ENCODE peak calls at places on chromosomes 13 and 19, in nine cellular contexts. One of them, this sample, is unnamed.

GRCh38 chr19:3459322-3459881 is 20.9 kb downstream of the SMIM24 start:
- DNase-seq in aorta: peak
- DNase-seq in activated T-cell treated with anti-CD3 and anti-CD28 coated beads for 1 hour: no peak
- DNase-seq in IMR-90: peak
- DNase-seq in fibroblast of the aortic adventitia: peak
- DNase-seq in NCI-H345: no peak
- DNase-seq in AG08395: peak
- DNase-seq in A549: peak
- DNase-seq in fibroblast of pulmonary artery: peak
- DNase-seq in this sample: no peak

GRCh38 chr19:48718711-48719231 is 754 bp downstream of the MAMSTR start:
- DNase-seq in aorta: no peak
- DNase-seq in activated T-cell treated with anti-CD3 and anti-CD28 coated beads for 1 hour: no peak
- DNase-seq in IMR-90: no peak
- DNase-seq in fibroblast of the aortic adventitia: no peak
- DNase-seq in NCI-H345: no peak
- DNase-seq in AG08395: no peak
- DNase-seq in A549: no peak
- DNase-seq in fibroblast of pulmonary artery: no peak
- DNase-seq in this sample: no peak

GRCh38 chr13:24280722-24281121 is 28.7 kb upstream of the C1QTNF9 start:
- DNase-seq in aorta: no peak
- DNase-seq in activated T-cell treated with anti-CD3 and anti-CD28 coated beads for 1 hour: no peak
- DNase-seq in IMR-90: peak
- DNase-seq in fibroblast of the aortic adventitia: no peak
- DNase-seq in NCI-H345: no peak
- DNase-seq in AG08395: no peak
- DNase-seq in A549: no peak
- DNase-seq in fibroblast of pulmonary artery: no peak
- DNase-seq in this sample: no peak

GRCh38 chr13:19182536-19182935 is 912 bp upstream of the TUBA3C start:
- DNase-seq in aorta: no peak
- DNase-seq in activated T-cell treated with anti-CD3 and anti-CD28 coated beads for 1 hour: no peak
- DNase-seq in IMR-90: no peak
- DNase-seq in fibroblast of the aortic adventitia: no peak
- DNase-seq in NCI-H345: no peak
- DNase-seq in AG08395: no peak
- DNase-seq in A549: no peak
- DNase-seq in fibroblast of pulmonary artery: no peak
- DNase-seq in this sample: no peak

GRCh38 chr19:46471778-46472543 is 598 bp upstream of the PNMA8A start:
- DNase-seq in aorta: no peak
- DNase-seq in activated T-cell treated with anti-CD3 and anti-CD28 coated beads for 1 hour: no peak
- DNase-seq in IMR-90: no peak
- DNase-seq in fibroblast of the aortic adventitia: no peak
- DNase-seq in NCI-H345: no peak
- DNase-seq in AG08395: no peak
- DNase-seq in A549: no peak
- DNase-seq in fibroblast of pulmonary artery: no peak
- DNase-seq in this sample: no peak

GRCh38 chr19:40530091-40530901 is 46.4 kb upstream of the SHKBP1 start:
- DNase-seq in aorta: no peak
- DNase-seq in activated T-cell treated with anti-CD3 and anti-CD28 coated beads for 1 hour: no peak
- DNase-seq in IMR-90: no peak
- DNase-seq in fibroblast of the aortic adventitia: no peak
- DNase-seq in NCI-H345: peak
- DNase-seq in AG08395: no peak
- DNase-seq in A549: peak
- DNase-seq in fibroblast of pulmonary artery: no peak
- DNase-seq in this sample: no peak

GRCh38 chr13:52833261-52833660 is 15.2 kb downstream of the PCDH8 start:
- DNase-seq in aorta: no peak
- DNase-seq in activated T-cell treated with anti-CD3 and anti-CD28 coated beads for 1 hour: no peak
- DNase-seq in IMR-90: no peak
- DNase-seq in fibroblast of the aortic adventitia: no peak
- DNase-seq in NCI-H345: no peak
- DNase-seq in AG08395: no peak
- DNase-seq in A549: no peak
- DNase-seq in fibroblast of pulmonary artery: no peak
- DNase-seq in this sample: no peak

GRCh38 chr13:63636231-63636993 is 2220.8 kb upstream of the PCDH20 start:
- DNase-seq in aorta: no peak
- DNase-seq in activated T-cell treated with anti-CD3 and anti-CD28 coated beads for 1 hour: no peak
- DNase-seq in IMR-90: no peak
- DNase-seq in fibroblast of the aortic adventitia: no peak
- DNase-seq in NCI-H345: peak
- DNase-seq in AG08395: no peak
- DNase-seq in A549: peak
- DNase-seq in fibroblast of pulmonary artery: peak
- DNase-seq in this sample: no peak

GRCh38 chr19:2062770-2063169 is 11.7 kb upstream of the MKNK2 start:
- DNase-seq in aorta: no peak
- DNase-seq in activated T-cell treated with anti-CD3 and anti-CD28 coated beads for 1 hour: no peak
- DNase-seq in IMR-90: no peak
- DNase-seq in fibroblast of the aortic adventitia: no peak
- DNase-seq in NCI-H345: no peak
- DNase-seq in AG08395: no peak
- DNase-seq in A549: no peak
- DNase-seq in fibroblast of pulmonary artery: no peak
- DNase-seq in this sample: no peak

GRCh38 chr13:44219808-44220544 is 153.6 kb upstream of the SERP2 start:
- DNase-seq in aorta: no peak
- DNase-seq in activated T-cell treated with anti-CD3 and anti-CD28 coated beads for 1 hour: no peak
- DNase-seq in IMR-90: peak
- DNase-seq in fibroblast of the aortic adventitia: peak
- DNase-seq in NCI-H345: no peak
- DNase-seq in AG08395: peak
- DNase-seq in A549: peak
- DNase-seq in fibroblast of pulmonary artery: peak
- DNase-seq in this sample: no peak

GRCh38 chr13:102847272-102848234 is 1.7 kb downstream of the ERCC5 start:
- DNase-seq in aorta: no peak
- DNase-seq in activated T-cell treated with anti-CD3 and anti-CD28 coated beads for 1 hour: no peak
- DNase-seq in IMR-90: peak
- DNase-seq in fibroblast of the aortic adventitia: peak
- DNase-seq in NCI-H345: peak
- DNase-seq in AG08395: peak
- DNase-seq in A549: no peak
- DNase-seq in fibroblast of pulmonary artery: peak
- DNase-seq in this sample: no peak

GRCh38 chr19:37933965-37934364 is 27.0 kb downstream of the SIPA1L3 start:
- DNase-seq in aorta: no peak
- DNase-seq in activated T-cell treated with anti-CD3 and anti-CD28 coated beads for 1 hour: no peak
- DNase-seq in IMR-90: peak
- DNase-seq in fibroblast of the aortic adventitia: peak
- DNase-seq in NCI-H345: no peak
- DNase-seq in AG08395: no peak
- DNase-seq in A549: no peak
- DNase-seq in fibroblast of pulmonary artery: peak
- DNase-seq in this sample: no peak

GRCh38 chr13:99968521-99969367 is 2.8 kb downstream of the ZIC5 start:
- DNase-seq in aorta: no peak
- DNase-seq in activated T-cell treated with anti-CD3 and anti-CD28 coated beads for 1 hour: no peak
- DNase-seq in IMR-90: no peak
- DNase-seq in fibroblast of the aortic adventitia: no peak
- DNase-seq in NCI-H345: no peak
- DNase-seq in AG08395: no peak
- DNase-seq in A549: no peak
- DNase-seq in fibroblast of pulmonary artery: no peak
- DNase-seq in this sample: no peak

This sample was measured in keratinocyte.